ENCODE peak calls at places on chromosomes 13 and 19, in nine cellular contexts. O is mucosa of descending colon, Y is fibroblast of lung, V is bronchial epithelial cell, T is ovary, L is A673, C is neuronal stem cell, A is iPS DF 6.9, S is heart right ventricle. Z is an unnamed sample.
A peak's percentile ranks its signal among the peaks of the same experiment; 100 is the strongest.

GRCh38 chr13:55439450-55439849 is 1701.3 kb upstream of the PRR20A start:
- DNase-seq in O (no peak), Y (no peak), V (no peak), T (no peak), L (no peak), C (no peak), A (no peak), S (no peak), Z (no peak)

GRCh38 chr19:54470991-54471782 is 1.9 kb downstream of the CDC42EP5 start:
- DNase-seq in O (peak; percentile 71), Y (no peak), V (no peak), T (no peak), L (peak; percentile 42), C (no peak), A (no peak), S (peak; percentile 55), Z (no peak)

GRCh38 chr19:16155128-16155527 is 11.6 kb downstream of the HSH2D start:
- DNase-seq in O (no peak), Y (no peak), V (no peak), T (no peak), L (no peak), C (no peak), A (no peak), S (no peak), Z (no peak)

GRCh38 chr19:43784981-43785808 is 4.4 kb upstream of the KCNN4 start:
- DNase-seq in O (peak; percentile 79), Y (peak; percentile 60), V (peak; percentile 67), T (no peak), L (peak; percentile 70), C (peak; percentile 59), A (peak; percentile 55), S (no peak), Z (no peak)

GRCh38 chr19:52695996-52696395 is 38.8 kb downstream of the ZNF611 start:
- DNase-seq in O (no peak), Y (no peak), V (no peak), T (no peak), L (no peak), C (no peak), A (no peak), S (no peak), Z (no peak)

GRCh38 chr19:14059093-14059480 is 2.8 kb downstream of the PALM3 start:
- DNase-seq in O (no peak), Y (no peak), V (no peak), T (no peak), L (peak; percentile 34), C (peak; percentile 37), A (no peak), S (no peak), Z (no peak)

GRCh38 chr13:58542530-58542929 is 911.0 kb downstream of the PCDH17 start:
- DNase-seq in O (no peak), Y (no peak), V (no peak), T (no peak), L (no peak), C (no peak), A (no peak), S (no peak), Z (no peak)

GRCh38 chr19:55005684-55006488 is 32.2 kb downstream of the GP6 start:
- DNase-seq in O (peak; percentile 22), Y (peak; percentile 77), V (peak; percentile 67), T (no peak), L (peak; percentile 90), C (no peak), A (no peak), S (no peak), Z (no peak)

GRCh38 chr19:55637534-55637933 is 3.3 kb upstream of the ZNF580 start:
- DNase-seq in O (no peak), Y (no peak), V (no peak), T (peak; percentile 35), L (no peak), C (no peak), A (no peak), S (peak; percentile 7), Z (no peak)

GRCh38 chr13:94556016-94556415 is 39.9 kb downstream of the TGDS start:
- DNase-seq in O (no peak), Y (no peak), V (no peak), T (no peak), L (no peak), C (no peak), A (no peak), S (no peak), Z (no peak)

GRCh38 chr13:51645154-51645650 is 60.9 kb downstream of the WDFY2 start:
- DNase-seq in O (no peak), Y (peak; percentile 70), V (peak; percentile 61), T (no peak), L (peak; percentile 74), C (no peak), A (no peak), S (no peak), Z (no peak)

GRCh38 chr13:106630162-106630561 is 62.2 kb upstream of the ARGLU1 start:
- DNase-seq in O (no peak), Y (no peak), V (no peak), T (no peak), L (peak; percentile 20), C (no peak), A (no peak), S (no peak), Z (no peak)

GRCh38 chr19:30046522-30046921 is 104.5 kb downstream of the URI1 start:
- DNase-seq in O (no peak), Y (peak; percentile 9), V (no peak), T (no peak), L (peak; percentile 39), C (no peak), A (no peak), S (no peak), Z (no peak)

GRCh38 chr13:27599845-27600553 is 20.3 kb downstream of the LNX2 start:
- DNase-seq in O (no peak), Y (peak; percentile 86), V (peak; percentile 80), T (no peak), L (peak; percentile 71), C (no peak), A (no peak), S (no peak), Z (no peak)

GRCh38 chr13:111877906-111878305 is 189.0 kb upstream of the SOX1 start:
- DNase-seq in O (no peak), Y (no peak), V (no peak), T (no peak), L (no peak), C (no peak), A (no peak), S (no peak), Z (no peak)

DNA sequence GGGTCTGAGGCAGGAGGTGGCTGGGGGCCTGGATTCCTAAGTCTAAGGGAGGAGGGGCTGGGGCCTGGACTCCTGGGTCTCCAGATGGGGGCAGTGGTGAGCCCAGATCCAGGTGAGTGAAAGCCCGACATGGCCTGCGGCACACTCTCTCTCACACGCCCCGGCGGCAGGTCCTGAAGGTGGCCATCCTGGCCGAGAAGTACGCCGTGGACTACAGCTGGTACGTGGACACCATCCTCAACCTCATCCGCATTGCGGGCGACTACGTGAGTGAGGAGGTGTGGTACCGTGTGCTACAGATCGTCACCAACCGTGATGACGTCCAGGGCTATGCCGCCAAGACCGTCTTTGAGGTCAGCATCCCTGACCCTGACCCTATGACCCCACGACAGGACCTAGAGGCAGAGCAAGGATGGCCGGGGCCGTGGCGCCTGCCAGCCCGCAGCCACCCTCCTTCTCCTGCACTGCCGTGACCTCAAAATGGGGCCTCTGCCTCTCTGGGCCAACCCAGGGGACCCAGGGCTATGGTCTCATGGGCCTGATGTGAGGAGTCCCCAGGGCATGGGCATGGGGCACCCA is 13.2 kb downstream of the FUZ start:
- DNase-seq in O (no peak), Y (no peak), V (no peak), T (peak; percentile 39), L (no peak), C (no peak), A (no peak), S (no peak), Z (no peak)
- H3K36me3 ChIP-seq in O (peaks cover 6% of the 10 kb centered on the region), Y (peaks cover 40% of the 10 kb centered on the region), V (peaks cover 42% of the 10 kb centered on the region), T (no peaks in the 10 kb centered on the region), L (peaks cover 30% of the 10 kb centered on the region), C (peaks cover 88% of the 10 kb centered on the region), A (peaks cover 30% of the 10 kb centered on the region), S (peaks cover 56% of the 10 kb centered on the region), Z (peaks cover 92% of the 10 kb centered on the region)

DNA sequence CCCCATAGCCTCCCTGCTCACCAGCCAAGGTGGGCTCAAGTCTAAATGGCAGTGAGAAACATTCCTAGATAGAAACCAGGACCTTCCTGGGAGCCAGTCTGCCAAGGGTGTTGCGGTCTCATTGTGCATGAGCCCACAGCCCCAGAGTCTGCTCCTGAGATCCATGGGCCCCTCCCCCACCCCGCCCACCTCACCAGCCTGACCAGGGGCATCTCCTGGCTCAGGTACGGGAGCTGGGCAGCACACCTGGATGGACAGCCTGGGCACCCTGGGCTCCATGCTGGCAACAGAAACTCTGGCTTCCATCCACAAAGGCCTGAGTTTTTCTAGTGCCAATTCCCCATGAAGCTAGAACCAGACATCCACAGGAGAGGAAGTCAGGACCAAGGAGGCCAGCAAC is 65.6 kb downstream of the RAB20 start:
- DNase-seq in O (no peak), Y (no peak), V (no peak), T (no peak), L (no peak), C (no peak), A (no peak), S (no peak), Z (no peak)
- H3K36me3 ChIP-seq in O (no peaks in the 10 kb centered on the region), Y (peaks cover 18% of the 10 kb centered on the region), V (peaks cover 2% of the 10 kb centered on the region), T (no peaks in the 10 kb centered on the region), L (peaks cover 49% of the 10 kb centered on the region), C (peaks cover 99% of the 10 kb centered on the region), A (peaks cover 31% of the 10 kb centered on the region), S (peaks cover 85% of the 10 kb centered on the region), Z (peaks cover 89% of the 10 kb centered on the region)

DNA sequence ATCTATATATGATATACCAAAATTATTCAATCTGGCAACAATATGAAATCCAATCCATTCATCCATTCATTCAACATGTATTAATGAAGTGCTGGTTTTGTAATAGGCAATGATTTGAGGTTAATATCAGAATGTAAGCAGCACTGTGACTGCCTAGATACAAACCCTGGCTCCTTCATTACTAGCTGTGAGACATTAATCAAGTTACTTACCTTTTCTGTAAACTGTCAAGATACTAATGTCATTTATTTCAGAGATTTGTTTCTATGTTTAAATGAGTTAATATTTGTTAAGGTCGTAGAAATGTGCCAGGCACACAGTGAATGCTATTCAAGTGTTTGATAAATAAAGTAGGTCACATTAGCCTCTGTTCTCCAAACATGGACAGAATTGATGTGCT is 40.9 kb downstream of the CLDN10 start:
- DNase-seq in O (no peak), Y (no peak), V (no peak), T (no peak), L (no peak), C (no peak), A (no peak), S (no peak), Z (no peak)
- H3K36me3 ChIP-seq in O (no peaks in the 10 kb centered on the region), Y (peaks cover 3% of the 10 kb centered on the region), V (no peaks in the 10 kb centered on the region), T (no peaks in the 10 kb centered on the region), L (no peaks in the 10 kb centered on the region), C (peaks cover 83% of the 10 kb centered on the region), A (no peaks in the 10 kb centered on the region), S (no peaks in the 10 kb centered on the region), Z (peaks cover 19% of the 10 kb centered on the region)

GRCh38 chr13:97101912-97102311 is 107.6 kb upstream of the OXGR1 start:
- DNase-seq in O (no peak), Y (no peak), V (peak; percentile 13), T (no peak), L (no peak), C (no peak), A (no peak), S (no peak), Z (no peak)
- H3K36me3 ChIP-seq in O (no peaks in the 10 kb centered on the region), Y (no peaks in the 10 kb centered on the region), V (no peaks in the 10 kb centered on the region), T (no peaks in the 10 kb centered on the region), L (no peaks in the 10 kb centered on the region), C (no peaks in the 10 kb centered on the region), A (no peaks in the 10 kb centered on the region), S (no peaks in the 10 kb centered on the region), Z (no peaks in the 10 kb centered on the region)

Z was measured in ascending aorta.